ENCODE peak calls at places on chromosomes 7 and 10, in eight cellular contexts. L, Q, A, S, G, N, D and H are unnamed samples.

GRCh38 chr7:26650081-26650480 is 214.3 kb downstream of the SKAP2 start:
- DNase-seq in A (no peak), S (no peak), G (no peak), L (no peak), N (no peak), Q (no peak), D (no peak), H (no peak)

GRCh38 chr10:24518981-24519597 is 204.6 kb downstream of the ARHGAP21 start:
- DNase-seq in A (peak), Q (peak), D (peak), L (peak), S (peak), G (no peak), N (peak), H (peak)

GRCh38 chr10:55668326-55668922 is 692.6 kb downstream of the ZWINT start:
- DNase-seq in D (no peak), L (no peak), A (no peak), G (no peak), N (no peak), Q (no peak), S (no peak), H (no peak)

GRCh38 chr10:131737543-131738395 is 163.0 kb upstream of the PPP2R2D start:
- DNase-seq in D (no peak), S (no peak), N (no peak), G (no peak), A (no peak), Q (no peak), L (no peak), H (no peak)

GRCh38 chr10:60448246-60448645 is 58.6 kb upstream of the ANK3 start:
- DNase-seq in N (no peak), S (no peak), L (no peak), A (no peak), D (no peak), Q (no peak), G (no peak), H (no peak)

GRCh38 chr7:98974906-98975816 is 96.8 kb downstream of the TRRAP start:
- DNase-seq in N (no peak), S (peak), D (no peak), L (no peak), G (no peak), Q (no peak), A (no peak), H (no peak)

GRCh38 chr7:98084631-98085030 is 22.0 kb upstream of the LMTK2 start:
- DNase-seq in N (no peak), D (no peak), G (no peak), L (no peak), A (no peak), Q (no peak), S (no peak), H (no peak)

GRCh38 chr10:110429301-110429700 is 68.4 kb upstream of the DUSP5 start:
- DNase-seq in G (no peak), A (no peak), S (no peak), N (no peak), L (peak), D (no peak), Q (no peak), H (no peak)

GRCh38 chr10:20674870-20675385 is 222.2 kb downstream of the NEBL start:
- DNase-seq in A (no peak), S (no peak), D (no peak), Q (peak), G (no peak), N (no peak), L (no peak), H (no peak)

GRCh38 chr7:113768256-113768847 is 150.5 kb downstream of the PPP1R3A start:
- DNase-seq in N (peak), Q (no peak), G (no peak), D (no peak), L (no peak), S (no peak), A (no peak), H (no peak)

GRCh38 chr10:79047875-79048638 is 20.7 kb upstream of the ZMIZ1 start:
- DNase-seq in S (no peak), G (no peak), Q (no peak), D (no peak), N (no peak), L (no peak), A (no peak), H (no peak)

GRCh38 chr7:428896-429827 is 90.5 kb downstream of the PDGFA start:
- DNase-seq in N (no peak), D (no peak), S (peak), A (no peak), L (no peak), G (no peak), Q (no peak), H (no peak)

GRCh38 chr10:78955206-78955605 is 113.6 kb upstream of the ZMIZ1 start:
- DNase-seq in N (no peak), A (no peak), G (no peak), S (no peak), L (no peak), Q (no peak), D (no peak), H (no peak)

GRCh38 chr7:32108651-32109050 is 38.4 kb upstream of the PDE1C start:
- DNase-seq in N (no peak), A (no peak), S (peak), Q (no peak), L (no peak), G (no peak), D (no peak), H (no peak)

GRCh38 chr7:22430457-22430856 is 69.5 kb downstream of the STEAP1B start:
- DNase-seq in L (peak), G (no peak), Q (no peak), S (no peak), N (peak), D (peak), A (no peak), H (no peak)

GRCh38 chr10:133318494-133319127 is 9.9 kb downstream of the ZNF511 start:
- DNase-seq in S (peak), Q (no peak), A (peak), L (peak), G (peak), D (peak), N (peak), H (peak)

GRCh38 chr10:86345296-86346168 is 21.1 kb downstream of the GRID1 start:
- DNase-seq in G (no peak), D (peak), N (no peak), A (peak), L (no peak), Q (no peak), S (peak), H (no peak)

GRCh38 chr10:1679821-1680650 is 57.3 kb downstream of the ADARB2 start:
- DNase-seq in G (no peak), L (no peak), N (no peak), Q (no peak), D (no peak), A (no peak), S (no peak), H (no peak)

GRCh38 chr10:113497203-113497602 is 55.6 kb upstream of the HABP2 start:
- DNase-seq in Q (no peak), G (no peak), A (no peak), N (no peak), L (no peak), S (no peak), D (no peak), H (no peak)

GRCh38 chr7:15461576-15461975 is 100.2 kb downstream of the AGMO start:
- DNase-seq in A (no peak), Q (no peak), L (peak), D (no peak), N (peak), S (no peak), G (no peak), H (no peak)

GRCh38 chr10:93386496-93387369 is 95.4 kb downstream of the MYOF start:
- DNase-seq in S (peak), G (no peak), A (no peak), L (peak), Q (no peak), N (peak), D (no peak), H (no peak)

GRCh38 chr10:5524721-5525531 is at the start of gene CALML3:
- DNase-seq in L (no peak), N (no peak), G (no peak), D (no peak), Q (no peak), S (no peak), A (no peak), H (no peak)

GRCh38 chr7:43454936-43455518 is 127.9 kb upstream of the STK17A start:
- DNase-seq in A (no peak), S (no peak), D (no peak), G (no peak), N (peak), Q (no peak), L (peak), H (no peak)

GRCh38 chr7:71695189-71695588 is 563.2 kb downstream of the GALNT17 start:
- DNase-seq in L (no peak), G (no peak), D (no peak), N (no peak), Q (no peak), A (no peak), S (no peak), H (no peak)

GRCh38 chr10:48496105-48496830 is 108.6 kb downstream of the ARHGAP22 start:
- DNase-seq in A (no peak), L (peak), D (no peak), G (no peak), N (no peak), S (no peak), Q (no peak), H (no peak)

GRCh38 chr10:74418285-74418872 is 267.4 kb downstream of the ADK start:
- DNase-seq in L (no peak), N (peak), D (no peak), A (no peak), G (no peak), S (no peak), Q (peak), H (no peak)

GRCh38 chr7:94289071-94289470 is 105.6 kb upstream of the COL1A2 start:
- DNase-seq in A (peak), G (no peak), Q (no peak), N (peak), S (peak), L (peak), D (peak), H (peak)

GRCh38 chr10:115390607-115391006 is 297.4 kb downstream of the ATRNL1 start:
- DNase-seq in G (no peak), L (no peak), N (no peak), S (no peak), D (no peak), A (no peak), Q (no peak), H (no peak)

GRCh38 chr7:112723416-112723815 is 66.8 kb downstream of the TMEM168 start:
- DNase-seq in D (no peak), G (no peak), L (peak), N (peak), Q (no peak), A (no peak), S (no peak), H (no peak)

GRCh38 chr10:26503911-26504310 is 65.8 kb downstream of the APBB1IP start:
- DNase-seq in L (peak), Q (no peak), N (no peak), D (no peak), S (no peak), G (no peak), A (no peak), H (no peak)

GRCh38 chr7:78099715-78100477 is 301.3 kb downstream of the PHTF2 start:
- DNase-seq in S (no peak), N (peak), A (no peak), L (peak), Q (no peak), D (no peak), G (no peak), H (no peak)

GRCh38 chr7:66779669-66780408 is 39.3 kb downstream of the RABGEF1 start:
- DNase-seq in Q (no peak), D (no peak), N (peak), S (no peak), L (peak), A (no peak), G (no peak), H (no peak)

GRCh38 chr7:64180989-64181388 is 26.0 kb upstream of the ZNF735 start:
- DNase-seq in D (no peak), A (no peak), Q (no peak), N (peak), G (no peak), S (no peak), L (peak), H (no peak)

GRCh38 chr10:124287791-124288190 is 130.9 kb downstream of the OAT start:
- DNase-seq in A (no peak), N (no peak), D (no peak), S (no peak), L (no peak), G (no peak), Q (no peak), H (no peak)

GRCh38 chr10:76080406-76080805 is 649.0 kb downstream of the LRMDA start:
- DNase-seq in S (no peak), Q (no peak), D (no peak), L (peak), N (peak), G (no peak), A (no peak), H (no peak)